ENCODE peak calls at places on chromosomes 5 and 9, in ten cellular contexts. K is HCT116, O is SK-N-SH, F is K562, A is right atrium auricular region, D is fibroblast of lung, P is OCI-LY7, T is kidney, R is left lung, M is iPS DF 6.9. Y is an unnamed sample.

GRCh38 chr9:88746744-88747398 is 211.9 kb downstream of the NXNL2 start:
- DNase-seq in K (no peak), D (no peak), A (no peak), T (peak; percentile 60), R (no peak), P (no peak), M (no peak), F (no peak), O (no peak), Y (no peak)

GRCh38 chr5:99187611-99188010 is 258.8 kb upstream of the CHD1 start:
- DNase-seq in P (no peak), M (no peak), R (no peak), F (no peak), D (no peak), K (no peak), T (no peak), A (no peak), O (no peak), Y (no peak)

GRCh38 chr5:118788351-118788750 is 200.0 kb downstream of the DTWD2 start:
- DNase-seq in P (no peak), T (no peak), F (no peak), O (no peak), M (no peak), A (no peak), R (no peak), D (no peak), K (no peak), Y (no peak)

GRCh38 chr5:65663804-65664521 is 39.1 kb downstream of the SHLD3 start:
- DNase-seq in M (peak; percentile 16), A (no peak), D (peak; percentile 28), R (no peak), T (no peak), K (peak; percentile 4), O (peak; percentile 17), P (no peak), F (peak; percentile 18), Y (no peak)

GRCh38 chr9:133679466-133680051 is 43.4 kb downstream of the DBH start:
- DNase-seq in F (no peak), A (no peak), T (peak; percentile 84), P (no peak), K (no peak), D (no peak), O (no peak), M (no peak), R (no peak), Y (no peak)

GRCh38 chr9:126154869-126155268 is 171.8 kb upstream of the MVB12B start:
- DNase-seq in P (no peak), D (no peak), R (no peak), M (no peak), O (no peak), T (peak; percentile 7), K (no peak), A (peak; percentile 13), F (no peak), Y (no peak)

GRCh38 chr9:134522976-134523375 is 118.6 kb upstream of the COL5A1 start:
- DNase-seq in D (no peak), T (no peak), O (no peak), M (no peak), F (no peak), R (no peak), A (no peak), P (no peak), K (no peak), Y (peak; percentile 17)

GRCh38 chr9:65458992-65459391 is 174.0 kb upstream of the FOXD4L5 start:
- DNase-seq in P (no peak), T (no peak), R (no peak), D (no peak), M (no peak), A (no peak), K (no peak), F (no peak), O (no peak), Y (no peak)

GRCh38 chr5:19534751-19535150 is 453.2 kb downstream of the CDH18 start:
- DNase-seq in P (no peak), K (no peak), R (no peak), A (no peak), M (no peak), F (no peak), D (no peak), O (no peak), T (no peak), Y (no peak)

GRCh38 chr5:42974546-42974945 is 65.6 kb downstream of the ANXA2R start:
- DNase-seq in T (no peak), K (no peak), A (no peak), O (no peak), R (no peak), M (no peak), P (no peak), F (no peak), D (no peak), Y (no peak)

GRCh38 chr5:12845549-12846159 is 941.4 kb upstream of the CTNND2 start:
- DNase-seq in D (no peak), P (no peak), A (no peak), O (no peak), T (no peak), F (no peak), R (no peak), K (no peak), M (no peak), Y (no peak)

GRCh38 chr5:38404667-38405276 is 146.4 kb downstream of the EGFLAM start:
- DNase-seq in D (no peak), P (peak; percentile 2), K (peak; percentile 37), M (peak; percentile 29), O (peak; percentile 13), R (no peak), A (no peak), F (no peak), T (no peak), Y (peak; percentile 36)

GRCh38 chr5:102115736-102116135 is 180.3 kb downstream of the SLCO4C1 start:
- DNase-seq in F (no peak), K (no peak), O (peak; percentile 10), A (no peak), D (no peak), M (no peak), T (no peak), R (no peak), P (no peak), Y (no peak)

DNA sequence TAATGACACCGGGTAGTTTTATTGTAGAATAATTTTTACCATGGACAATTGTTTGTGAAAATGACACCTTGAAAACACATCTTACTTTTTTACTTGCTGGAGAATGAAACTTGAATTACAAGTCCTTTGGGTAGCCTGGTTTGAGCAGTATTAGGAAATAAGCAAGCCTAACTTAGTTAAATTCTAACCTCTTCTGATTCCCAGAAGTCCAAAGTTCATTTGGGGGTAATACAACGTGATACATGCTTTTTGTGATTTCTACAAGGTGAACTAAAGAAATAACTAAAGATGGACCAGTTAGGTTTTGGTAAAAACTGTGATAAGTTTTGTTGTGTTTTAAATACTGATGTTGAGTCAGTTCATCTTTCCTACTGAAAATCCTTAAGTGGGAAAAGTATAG is 135.4 kb upstream of the DMRT1 start:
- DNase-seq in R (no peak), M (no peak), O (no peak), F (no peak), D (no peak), P (no peak), K (no peak), T (no peak), A (no peak), Y (no peak)
- H3K4me3 ChIP-seq in R (peak overlapping the region; percentile 45), M (no peak overlapping the region), O (no peak overlapping the region), F (no peak overlapping the region), D (peak overlapping the region; percentile 64), P (no peak overlapping the region), K (no peak overlapping the region), T (peak overlapping the region; percentile 60), A (peak overlapping the region; percentile 57), Y (peak overlapping the region; percentile 62)

DNA sequence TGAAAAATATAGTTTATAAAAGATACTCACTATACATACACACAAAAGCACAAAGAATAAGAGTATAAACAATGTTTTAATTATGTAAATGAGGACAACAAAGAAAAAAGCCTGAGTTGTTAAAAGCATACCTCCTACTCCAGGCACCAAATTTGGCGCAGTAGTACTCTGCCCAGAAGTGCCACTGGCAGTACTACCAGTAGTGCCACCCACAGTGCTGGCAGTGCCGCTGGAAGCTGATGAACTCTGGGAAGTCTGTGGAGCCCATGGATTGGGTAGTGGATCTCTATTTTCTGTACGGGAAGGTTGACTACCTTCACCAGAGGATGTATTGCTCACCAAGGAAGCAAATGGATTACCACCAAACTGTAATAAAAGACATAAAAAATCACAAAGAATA is 30.2 kb downstream of the UBQLN1 start:
- DNase-seq in P (no peak), M (no peak), R (no peak), D (no peak), F (no peak), O (no peak), K (no peak), A (no peak), T (peak; percentile 12), Y (no peak)
- H3K4me1 ChIP-seq in P (no peaks in the 10 kb centered on the region), M (peaks cover 3% of the 10 kb centered on the region), R (no peaks in the 10 kb centered on the region), D (peaks cover 4% of the 10 kb centered on the region), F (no peaks in the 10 kb centered on the region), O (no peaks in the 10 kb centered on the region), K (no peaks in the 10 kb centered on the region), A (no peaks in the 10 kb centered on the region), T (no peaks in the 10 kb centered on the region), Y (no peaks in the 10 kb centered on the region)

GRCh38 chr5:178280631-178281030 is 48.0 kb upstream of the PHYKPL start:
- DNase-seq in M (no peak), D (no peak), T (peak; percentile 69), O (peak; percentile 46), K (no peak), P (no peak), F (no peak), R (no peak), A (no peak), Y (no peak)
- H3K27ac ChIP-seq in M (no peak overlapping the region), D (no peak overlapping the region), T (no peak overlapping the region), O (no peak overlapping the region), K (no peak overlapping the region), P (no peak overlapping the region), F (no peak overlapping the region), R (no peak overlapping the region), A (no peak overlapping the region), Y (no peak overlapping the region)

DNA sequence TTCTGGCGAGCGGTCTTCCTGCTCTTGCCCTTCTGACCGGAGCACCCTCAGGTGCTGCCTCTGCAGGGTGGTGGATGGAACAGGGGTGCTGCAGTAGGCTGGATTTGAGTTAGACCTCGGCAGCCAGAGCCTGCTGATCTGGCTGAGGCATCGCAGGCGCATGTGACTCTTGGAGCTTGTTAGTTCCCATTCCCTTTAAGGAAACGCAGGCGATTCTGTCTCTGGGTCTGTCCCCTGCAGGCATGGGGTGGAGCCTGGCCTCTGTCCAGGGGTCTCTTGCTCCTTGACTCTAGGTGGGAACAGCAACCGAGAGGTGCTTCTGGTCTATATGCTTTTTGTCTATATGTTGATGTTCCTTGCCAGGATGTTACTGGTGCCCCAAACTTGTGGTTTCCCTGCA is 3.1 kb downstream of the WNK2 start:
- DNase-seq in K (no peak), F (no peak), R (no peak), A (no peak), M (no peak), D (no peak), P (no peak), O (peak; percentile 47), T (no peak), Y (peak; percentile 34)
- H3K4me3 ChIP-seq in K (no peak overlapping the region), F (no peak overlapping the region), R (no peak overlapping the region), A (peak overlapping the region; percentile 63), M (no peak overlapping the region), D (no peak overlapping the region), P (no peak overlapping the region), O (no peak overlapping the region), T (no peak overlapping the region), Y (no peak overlapping the region)

GRCh38 chr5:178240772-178241171 is 8.2 kb upstream of the PHYKPL start:
- DNase-seq in O (no peak), T (no peak), D (no peak), M (no peak), K (no peak), A (no peak), R (no peak), F (no peak), P (peak; percentile 43), Y (no peak)
- H3K4me1 ChIP-seq in O (peaks cover 29% of the 10 kb centered on the region), T (peaks cover 6% of the 10 kb centered on the region), D (no peaks in the 10 kb centered on the region), M (peaks cover 3% of the 10 kb centered on the region), K (no peaks in the 10 kb centered on the region), A (peaks cover 61% of the 10 kb centered on the region), R (peaks cover 24% of the 10 kb centered on the region), F (peaks cover 19% of the 10 kb centered on the region), P (peaks cover 34% of the 10 kb centered on the region), Y (no peaks in the 10 kb centered on the region)

Y was measured in stomach.